ENCODE peak calls at places on chromosome 6, in four cellular contexts. M is AG04450, T is PC-9, B is foreskin fibroblast. K is an unnamed sample.
A peak's percentile ranks its signal among the peaks of the same experiment; 100 is the strongest.

GRCh38 chr6:165013701-165014100 is 295.7 kb downstream of the C6orf118 start:
- DNase-seq in B (no peak), T (no peak), M (no peak), K (no peak)

GRCh38 chr6:26016326-26017275 is 54.0 kb downstream of the TRIM38 start:
- DNase-seq in B (no peak), M (no peak), T (no peak), K (no peak)

GRCh38 chr6:82298012-82298411 is 50.5 kb upstream of the IBTK start:
- DNase-seq in T (peak; percentile 87), M (peak; percentile 1), B (peak; percentile 18), K (no peak)

GRCh38 chr6:28152531-28152930 is 10.8 kb downstream of the ZKSCAN8 start:
- DNase-seq in M (no peak), B (no peak), T (no peak), K (no peak)

GRCh38 chr6:116371384-116372209 is 850 bp downstream of the DSE start:
- DNase-seq in B (peak; percentile 93), T (peak; percentile 74), M (peak; percentile 81), K (peak; percentile 50)

GRCh38 chr6:167508919-167509852 is 184.3 kb downstream of the TTLL2 start:
- DNase-seq in B (no peak), M (no peak), T (no peak), K (no peak)

GRCh38 chr6:56580271-56580670 is 62.4 kb downstream of the DST start:
- DNase-seq in M (no peak), B (no peak), T (no peak), K (no peak)

GRCh38 chr6:12605888-12606345 is 110.7 kb upstream of the PHACTR1 start:
- DNase-seq in M (peak; percentile 36), T (peak; percentile 79), B (peak; percentile 54), K (peak; percentile 85)

GRCh38 chr6:6695711-6696048 is 107.2 kb downstream of the LY86 start:
- DNase-seq in T (no peak), B (no peak), M (no peak), K (no peak)

GRCh38 chr6:6694825-6695710 is 106.5 kb downstream of the LY86 start:
- DNase-seq in B (no peak), T (no peak), M (no peak), K (no peak)

GRCh38 chr6:6694368-6694780 is 105.9 kb downstream of the LY86 start:
- DNase-seq in T (no peak), M (no peak), B (no peak), K (no peak)

GRCh38 chr6:6697620-6698019 is 109.1 kb downstream of the LY86 start:
- DNase-seq in T (no peak), B (no peak), M (no peak), K (no peak)

DNA sequence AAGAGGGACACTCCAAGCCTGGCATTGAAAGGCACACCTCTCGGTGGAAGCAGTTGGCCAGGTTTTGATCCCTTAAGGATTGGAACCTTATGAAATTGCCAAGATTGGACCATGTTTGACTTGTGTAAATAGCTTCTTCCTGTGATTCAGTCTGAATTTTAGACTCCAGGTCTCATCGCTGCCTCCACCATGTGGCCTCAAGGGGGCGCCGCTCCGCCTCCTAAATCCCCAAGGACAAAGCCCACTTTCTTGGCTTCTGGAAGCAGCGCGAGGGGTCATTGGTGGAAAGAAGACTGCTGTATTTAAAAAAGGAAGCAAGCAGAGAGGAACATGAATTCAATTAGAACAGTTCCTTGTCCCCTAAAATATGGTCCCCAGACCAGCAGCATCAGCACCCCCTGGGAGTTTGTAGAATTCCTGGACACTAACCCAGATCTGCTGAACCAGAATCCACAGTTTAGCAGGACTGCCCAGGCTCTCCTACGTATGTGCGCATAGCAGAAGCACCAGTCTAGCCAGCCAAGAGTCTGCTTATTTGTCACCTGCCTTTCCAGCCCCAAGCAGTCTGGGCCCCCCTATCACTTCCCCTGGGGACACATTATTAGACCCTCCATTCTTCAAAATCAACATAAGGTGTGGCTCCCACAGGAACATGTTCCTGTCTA is 108.5 kb downstream of the LY86 start:
- DNase-seq in T (peak; percentile 49), M (no peak), B (peak; percentile 21), K (peak; percentile 71)
- TF ChIP-seq CTCF in T (peak; percentile 71), M (peak; percentile 67), B (peak; percentile 81), K (peak; percentile 66)

GRCh38 chr6:100172322-100172713 is 178.3 kb upstream of the MCHR2 start:
- DNase-seq in M (no peak), B (no peak), T (no peak), K (no peak)

GRCh38 chr6:100167585-100167984 is 173.6 kb upstream of the MCHR2 start:
- DNase-seq in B (no peak), T (no peak), M (no peak), K (no peak)

GRCh38 chr6:100173211-100173610 is 179.2 kb upstream of the MCHR2 start:
- DNase-seq in M (no peak), T (no peak), B (peak; percentile 11), K (no peak)

GRCh38 chr6:100175814-100176275 is 181.8 kb upstream of the MCHR2 start:
- DNase-seq in B (peak; percentile 91), T (peak; percentile 83), M (peak; percentile 82), K (no peak)

DNA sequence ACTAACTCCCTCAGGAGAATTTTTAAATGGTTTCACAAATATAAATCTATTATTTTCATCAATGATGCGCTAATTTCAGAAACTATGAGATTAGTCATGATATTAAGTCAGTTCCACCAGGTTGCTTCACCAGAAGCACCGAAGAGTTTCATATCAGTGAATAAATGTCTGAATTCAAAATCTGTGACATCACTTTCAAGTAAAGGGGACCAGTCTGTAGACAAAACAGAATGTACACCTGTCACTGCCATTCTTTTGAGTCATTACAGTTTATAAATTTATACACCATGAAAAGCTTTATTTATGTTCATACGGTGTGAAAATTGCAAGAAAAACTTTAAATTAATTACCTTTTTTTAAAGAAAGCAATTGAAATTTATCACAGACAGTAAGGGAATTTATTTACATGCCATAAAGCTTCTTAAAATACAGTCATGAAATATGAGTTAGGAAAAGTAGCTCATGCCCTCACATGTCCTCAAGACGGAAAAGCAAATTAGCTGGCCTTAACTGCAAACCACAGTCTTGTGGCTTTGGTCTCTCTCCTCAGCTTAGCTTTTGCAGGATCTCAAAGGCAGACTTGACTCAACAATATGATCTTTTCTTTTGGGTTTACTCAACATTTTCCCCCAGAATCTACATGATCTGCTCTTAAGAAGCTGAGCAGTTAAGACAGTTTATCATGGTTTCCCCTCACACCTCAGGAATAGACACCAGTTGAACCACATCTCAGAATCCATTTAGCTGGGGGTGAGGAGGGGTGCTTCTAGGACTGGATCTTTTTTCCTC is 177.7 kb upstream of the MCHR2 start:
- DNase-seq in B (no peak), T (no peak), M (no peak), K (peak; percentile 81)
- H3K4me3 ChIP-seq in B (no peak overlapping the region), T (no peak overlapping the region), M (no peak overlapping the region), K (no peak overlapping the region)

GRCh38 chr6:110048221-110048875 is 70.2 kb downstream of the GPR6 start:
- DNase-seq in B (no peak), M (no peak), T (peak; percentile 28), K (no peak)
- TF ChIP-seq CTCF in B (no peak), M (no peak), T (no peak), K (no peak)

GRCh38 chr6:109002100-109002697 is 92.4 kb downstream of the SESN1 start:
- DNase-seq in T (no peak), B (peak; percentile 52), M (no peak), K (peak; percentile 1)
- H3K4me3 ChIP-seq in T (no peak overlapping the region), B (no peak overlapping the region), M (no peak overlapping the region), K (no peak overlapping the region)

DNA sequence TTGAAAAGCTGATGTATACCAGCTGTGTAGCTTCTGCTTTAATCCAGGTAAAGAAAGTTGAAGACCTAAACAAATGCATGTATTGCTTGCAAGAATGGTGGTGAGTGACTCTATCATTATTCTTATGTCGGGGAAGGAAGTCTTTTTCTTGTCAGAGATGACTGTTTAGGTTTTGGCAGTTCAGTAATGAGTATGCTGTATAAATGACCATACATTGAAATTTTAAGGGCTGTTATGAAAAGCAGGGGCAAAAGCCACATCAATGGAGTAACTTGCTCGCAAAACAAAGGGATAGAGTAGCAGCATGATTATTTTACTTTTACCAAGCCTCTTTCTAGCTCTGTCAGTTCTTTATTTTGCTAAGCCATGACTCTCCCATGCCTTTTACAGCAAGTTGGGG is 55.9 kb upstream of the NUP153 start:
- DNase-seq in T (no peak), M (no peak), B (no peak), K (no peak)
- TF ChIP-seq CTCF in T (no peak), M (no peak), B (no peak), K (no peak)

GRCh38 chr6:123526128-123526527 is 110.6 kb downstream of the TRDN start:
- DNase-seq in M (no peak), T (no peak), B (no peak), K (no peak)

GRCh38 chr6:123524781-123525180 is 112.0 kb downstream of the TRDN start:
- DNase-seq in B (no peak), T (no peak), M (no peak), K (no peak)

GRCh38 chr6:123527406-123527805 is 109.3 kb downstream of the TRDN start:
- DNase-seq in B (no peak), T (no peak), M (no peak), K (no peak)

GRCh38 chr6:123529843-123530242 is 106.9 kb downstream of the TRDN start:
- DNase-seq in M (no peak), T (peak; percentile 79), B (no peak), K (no peak)

DNA sequence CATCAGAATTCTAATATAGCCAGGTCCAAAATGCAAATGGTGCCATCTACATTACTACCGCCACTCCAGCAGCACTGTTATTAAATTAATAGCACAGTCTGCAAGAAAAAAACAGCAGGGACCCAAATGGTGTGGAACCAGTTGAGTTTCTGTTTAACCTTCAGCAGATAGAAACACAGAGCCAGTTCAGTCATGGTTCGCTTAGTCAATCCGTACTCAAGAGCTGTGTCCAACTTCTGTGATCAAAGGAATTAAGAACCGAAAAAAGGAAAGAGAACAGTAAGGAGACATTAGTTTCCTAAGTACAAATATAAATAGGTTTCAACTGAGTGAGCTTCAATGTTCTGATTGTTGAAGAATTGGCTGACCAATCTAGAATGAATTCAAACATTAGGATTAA is 107.7 kb downstream of the TRDN start:
- DNase-seq in M (no peak), T (no peak), B (no peak), K (no peak)
- H3K4me3 ChIP-seq in M (no peak overlapping the region), T (no peak overlapping the region), B (no peak overlapping the region), K (no peak overlapping the region)

GRCh38 chr6:24576452-24576851 is 69.5 kb downstream of the KIAA0319 start:
- DNase-seq in T (no peak), B (no peak), M (no peak), K (no peak)

GRCh38 chr6:24569811-24570210 is 75.0 kb downstream of the ALDH5A1 start:
- DNase-seq in M (no peak), B (no peak), T (no peak), K (no peak)

GRCh38 chr6:24571361-24571760 is 74.6 kb downstream of the KIAA0319 start:
- DNase-seq in M (no peak), T (no peak), B (no peak), K (no peak)

GRCh38 chr6:24574809-24575208 is 71.2 kb downstream of the KIAA0319 start:
- DNase-seq in T (no peak), B (no peak), M (no peak), K (peak; percentile 52)
- TF ChIP-seq CTCF in T (no peak), B (no peak), M (no peak), K (no peak)

GRCh38 chr6:38350220-38350619 is 289.5 kb downstream of the BTBD9 start:
- DNase-seq in T (peak; percentile 73), B (no peak), M (no peak), K (no peak)

GRCh38 chr6:38350882-38351281 is 288.8 kb downstream of the BTBD9 start:
- DNase-seq in M (peak; percentile 47), B (no peak), T (no peak), K (no peak)

GRCh38 chr6:38352636-38353035 is 287.1 kb downstream of the BTBD9 start:
- DNase-seq in M (no peak), T (no peak), B (no peak), K (no peak)

GRCh38 chr6:38348366-38348765 is 291.4 kb downstream of the BTBD9 start:
- DNase-seq in B (no peak), T (no peak), M (no peak), K (no peak)

GRCh38 chr6:38349795-38350194 is 289.9 kb downstream of the BTBD9 start:
- DNase-seq in B (no peak), M (peak; percentile 81), T (no peak), K (no peak)
- H3K4me3 ChIP-seq in B (no peak overlapping the region), M (no peak overlapping the region), T (no peak overlapping the region), K (no peak overlapping the region)

K was measured in GM12865.